ENCODE peak calls at places on chromosomes 13 and 19, in seven cellular contexts. One of them, this sample, is unnamed.

GRCh38 chr13:66430266-66430665 is 799.9 kb downstream of the PCDH9 start:
- DNase-seq in ELF-1: no peak
- DNase-seq in DMS153: no peak
- DNase-seq in NCI-H748 treated with DMSO at 0.1 percent for 48 hours: no peak
- DNase-seq in GM04504: no peak
- DNase-seq in hepatocyte: no peak
- DNase-seq in heart right ventricle: no peak
- DNase-seq in this sample: no peak

GRCh38 chr13:45615501-45616101 is at the start of gene ERICH6B:
- DNase-seq in ELF-1: peak
- DNase-seq in DMS153: peak
- DNase-seq in NCI-H748 treated with DMSO at 0.1 percent for 48 hours: peak
- DNase-seq in GM04504: no peak
- DNase-seq in hepatocyte: peak
- DNase-seq in heart right ventricle: no peak
- DNase-seq in this sample: peak

GRCh38 chr19:44807162-44807561 is 1.7 kb upstream of the BCAM start:
- DNase-seq in ELF-1: peak
- DNase-seq in DMS153: peak
- DNase-seq in NCI-H748 treated with DMSO at 0.1 percent for 48 hours: peak
- DNase-seq in GM04504: no peak
- DNase-seq in hepatocyte: peak
- DNase-seq in heart right ventricle: no peak
- DNase-seq in this sample: no peak

GRCh38 chr19:607301-608154 is 17.8 kb downstream of the HCN2 start:
- DNase-seq in ELF-1: no peak
- DNase-seq in DMS153: no peak
- DNase-seq in NCI-H748 treated with DMSO at 0.1 percent for 48 hours: no peak
- DNase-seq in GM04504: no peak
- DNase-seq in hepatocyte: no peak
- DNase-seq in heart right ventricle: no peak
- DNase-seq in this sample: no peak

GRCh38 chr19:12994701-12995595 is at the start of gene NFIX:
- DNase-seq in ELF-1: no peak
- DNase-seq in DMS153: no peak
- DNase-seq in NCI-H748 treated with DMSO at 0.1 percent for 48 hours: no peak
- DNase-seq in GM04504: no peak
- DNase-seq in hepatocyte: peak
- DNase-seq in heart right ventricle: peak
- DNase-seq in this sample: peak

GRCh38 chr19:30070970-30071632 is 129.1 kb downstream of the URI1 start:
- DNase-seq in ELF-1: no peak
- DNase-seq in DMS153: no peak
- DNase-seq in NCI-H748 treated with DMSO at 0.1 percent for 48 hours: no peak
- DNase-seq in GM04504: no peak
- DNase-seq in hepatocyte: no peak
- DNase-seq in heart right ventricle: peak
- DNase-seq in this sample: no peak

GRCh38 chr13:113897161-113897560 is 33.3 kb upstream of the GAS6 start:
- DNase-seq in ELF-1: no peak
- DNase-seq in DMS153: no peak
- DNase-seq in NCI-H748 treated with DMSO at 0.1 percent for 48 hours: no peak
- DNase-seq in GM04504: peak
- DNase-seq in hepatocyte: no peak
- DNase-seq in heart right ventricle: no peak
- DNase-seq in this sample: no peak

GRCh38 chr19:2308114-2308556 is at the start of gene LINGO3:
- DNase-seq in ELF-1: no peak
- DNase-seq in DMS153: no peak
- DNase-seq in NCI-H748 treated with DMSO at 0.1 percent for 48 hours: no peak
- DNase-seq in GM04504: no peak
- DNase-seq in hepatocyte: no peak
- DNase-seq in heart right ventricle: no peak
- DNase-seq in this sample: no peak

GRCh38 chr19:5206751-5207075 is 133.9 kb downstream of the PTPRS start:
- DNase-seq in ELF-1: no peak
- DNase-seq in DMS153: no peak
- DNase-seq in NCI-H748 treated with DMSO at 0.1 percent for 48 hours: no peak
- DNase-seq in GM04504: no peak
- DNase-seq in hepatocyte: peak
- DNase-seq in heart right ventricle: no peak
- DNase-seq in this sample: no peak

GRCh38 chr13:75316427-75316826 is 165.5 kb downstream of the TBC1D4 start:
- DNase-seq in ELF-1: no peak
- DNase-seq in DMS153: no peak
- DNase-seq in NCI-H748 treated with DMSO at 0.1 percent for 48 hours: no peak
- DNase-seq in GM04504: no peak
- DNase-seq in hepatocyte: no peak
- DNase-seq in heart right ventricle: no peak
- DNase-seq in this sample: no peak

This sample was measured in uterus.